ENCODE peak calls at places on chromosomes 11 and 22, in five cellular contexts. One of them, this sample, is unnamed.

GRCh38 chr11:31784645-31785044 is 26.5 kb downstream of the PAX6 start:
- DNase-seq in breast epithelium: no peak
- DNase-seq in CD4-positive, alpha-beta T cell: no peak
- DNase-seq in colonic mucosa: no peak
- DNase-seq in neuronal stem cell: no peak
- DNase-seq in this sample: no peak

GRCh38 chr11:8671242-8671641 is 11.2 kb downstream of the TRIM66 start:
- DNase-seq in breast epithelium: no peak
- DNase-seq in CD4-positive, alpha-beta T cell: no peak
- DNase-seq in colonic mucosa: peak
- DNase-seq in neuronal stem cell: peak
- DNase-seq in this sample: peak

GRCh38 chr22:31282748-31283468 is 9.4 kb downstream of the PIK3IP1 start:
- DNase-seq in breast epithelium: no peak
- DNase-seq in CD4-positive, alpha-beta T cell: no peak
- DNase-seq in colonic mucosa: no peak
- DNase-seq in neuronal stem cell: no peak
- DNase-seq in this sample: no peak

GRCh38 chr11:79482800-79483199 is 42.0 kb upstream of the TENM4 start:
- DNase-seq in breast epithelium: no peak
- DNase-seq in CD4-positive, alpha-beta T cell: no peak
- DNase-seq in colonic mucosa: no peak
- DNase-seq in neuronal stem cell: no peak
- DNase-seq in this sample: no peak

GRCh38 chr11:126588630-126589491 is 233.4 kb downstream of the ST3GAL4 start:
- DNase-seq in breast epithelium: no peak
- DNase-seq in CD4-positive, alpha-beta T cell: no peak
- DNase-seq in colonic mucosa: no peak
- DNase-seq in neuronal stem cell: no peak
- DNase-seq in this sample: no peak

GRCh38 chr22:29308791-29309262 is 2.4 kb downstream of the GAS2L1 start:
- DNase-seq in breast epithelium: no peak
- DNase-seq in CD4-positive, alpha-beta T cell: no peak
- DNase-seq in colonic mucosa: no peak
- DNase-seq in neuronal stem cell: no peak
- DNase-seq in this sample: no peak

GRCh38 chr11:118792642-118793124 is 1.7 kb upstream of the DDX6 start:
- DNase-seq in breast epithelium: no peak
- DNase-seq in CD4-positive, alpha-beta T cell: peak
- DNase-seq in colonic mucosa: peak
- DNase-seq in neuronal stem cell: peak
- DNase-seq in this sample: peak

GRCh38 chr11:59801981-59802638 is 8.5 kb downstream of the MRPL16 start:
- DNase-seq in breast epithelium: no peak
- DNase-seq in CD4-positive, alpha-beta T cell: no peak
- DNase-seq in colonic mucosa: no peak
- DNase-seq in neuronal stem cell: peak
- DNase-seq in this sample: no peak

GRCh38 chr22:42974223-42974622 is 40.7 kb downstream of the PACSIN2 start:
- DNase-seq in breast epithelium: no peak
- DNase-seq in CD4-positive, alpha-beta T cell: no peak
- DNase-seq in colonic mucosa: peak
- DNase-seq in neuronal stem cell: no peak
- DNase-seq in this sample: no peak

GRCh38 chr11:117180661-117181585 is 2.4 kb downstream of the SIDT2 start:
- DNase-seq in breast epithelium: peak
- DNase-seq in CD4-positive, alpha-beta T cell: peak
- DNase-seq in colonic mucosa: peak
- DNase-seq in neuronal stem cell: peak
- DNase-seq in this sample: no peak

GRCh38 chr11:103898577-103899336 is 137.7 kb upstream of the DDI1 start:
- DNase-seq in breast epithelium: no peak
- DNase-seq in CD4-positive, alpha-beta T cell: no peak
- DNase-seq in colonic mucosa: no peak
- DNase-seq in neuronal stem cell: no peak
- DNase-seq in this sample: no peak

GRCh38 chr22:29623059-29623458 is 19.6 kb downstream of the NF2 start:
- DNase-seq in breast epithelium: no peak
- DNase-seq in CD4-positive, alpha-beta T cell: no peak
- DNase-seq in colonic mucosa: no peak
- DNase-seq in neuronal stem cell: no peak
- DNase-seq in this sample: no peak

GRCh38 chr11:1297011-1297575 is 12.3 kb downstream of the TOLLIP start:
- DNase-seq in breast epithelium: peak
- DNase-seq in CD4-positive, alpha-beta T cell: no peak
- DNase-seq in colonic mucosa: no peak
- DNase-seq in neuronal stem cell: no peak
- DNase-seq in this sample: no peak

GRCh38 chr11:109859325-109859724 is 233.9 kb upstream of the ZC3H12C start:
- DNase-seq in breast epithelium: no peak
- DNase-seq in CD4-positive, alpha-beta T cell: no peak
- DNase-seq in colonic mucosa: no peak
- DNase-seq in neuronal stem cell: no peak
- DNase-seq in this sample: no peak

GRCh38 chr11:134410766-134411165 is 1.3 kb downstream of the B3GAT1 start:
- DNase-seq in breast epithelium: no peak
- DNase-seq in CD4-positive, alpha-beta T cell: no peak
- DNase-seq in colonic mucosa: no peak
- DNase-seq in neuronal stem cell: no peak
- DNase-seq in this sample: no peak

GRCh38 chr11:78588517-78588916 is 13.9 kb upstream of the NARS2 start:
- DNase-seq in breast epithelium: no peak
- DNase-seq in CD4-positive, alpha-beta T cell: no peak
- DNase-seq in colonic mucosa: no peak
- DNase-seq in neuronal stem cell: no peak
- DNase-seq in this sample: no peak

GRCh38 chr11:124745835-124746620 is 6.0 kb downstream of the VSIG2 start:
- DNase-seq in breast epithelium: no peak
- DNase-seq in CD4-positive, alpha-beta T cell: peak
- DNase-seq in colonic mucosa: peak
- DNase-seq in neuronal stem cell: no peak
- DNase-seq in this sample: no peak

GRCh38 chr11:18522388-18522787 is 4.4 kb downstream of the TSG101 start:
- DNase-seq in breast epithelium: no peak
- DNase-seq in CD4-positive, alpha-beta T cell: no peak
- DNase-seq in colonic mucosa: no peak
- DNase-seq in neuronal stem cell: no peak
- DNase-seq in this sample: no peak

GRCh38 chr22:25933158-25933788 is 191.3 kb downstream of the MYO18B start:
- DNase-seq in breast epithelium: no peak
- DNase-seq in CD4-positive, alpha-beta T cell: no peak
- DNase-seq in colonic mucosa: no peak
- DNase-seq in neuronal stem cell: no peak
- DNase-seq in this sample: no peak

GRCh38 chr11:14539867-14540475 is 19.8 kb upstream of the PSMA1 start:
- DNase-seq in breast epithelium: no peak
- DNase-seq in CD4-positive, alpha-beta T cell: no peak
- DNase-seq in colonic mucosa: no peak
- DNase-seq in neuronal stem cell: no peak
- DNase-seq in this sample: no peak

GRCh38 chr11:115759622-115760527 is 255.7 kb upstream of the CADM1 start:
- DNase-seq in breast epithelium: no peak
- DNase-seq in CD4-positive, alpha-beta T cell: no peak
- DNase-seq in colonic mucosa: no peak
- DNase-seq in neuronal stem cell: peak
- DNase-seq in this sample: no peak

GRCh38 chr11:79055866-79056632 is 384.8 kb downstream of the TENM4 start:
- DNase-seq in breast epithelium: no peak
- DNase-seq in CD4-positive, alpha-beta T cell: no peak
- DNase-seq in colonic mucosa: no peak
- DNase-seq in neuronal stem cell: no peak
- DNase-seq in this sample: no peak

GRCh38 chr11:97364047-97364446 is 974.2 kb downstream of the JRKL start:
- DNase-seq in breast epithelium: no peak
- DNase-seq in CD4-positive, alpha-beta T cell: no peak
- DNase-seq in colonic mucosa: no peak
- DNase-seq in neuronal stem cell: no peak
- DNase-seq in this sample: no peak

GRCh38 chr11:94880216-94880615 is 93.1 kb downstream of the CWC15 start:
- DNase-seq in breast epithelium: no peak
- DNase-seq in CD4-positive, alpha-beta T cell: no peak
- DNase-seq in colonic mucosa: no peak
- DNase-seq in neuronal stem cell: no peak
- DNase-seq in this sample: peak

GRCh38 chr22:44448271-44448780 is 49.7 kb downstream of the RTL6 start:
- DNase-seq in breast epithelium: no peak
- DNase-seq in CD4-positive, alpha-beta T cell: no peak
- DNase-seq in colonic mucosa: no peak
- DNase-seq in neuronal stem cell: no peak
- DNase-seq in this sample: peak

GRCh38 chr11:859394-860131 is 16.9 kb downstream of the TSPAN4 start:
- DNase-seq in breast epithelium: peak
- DNase-seq in CD4-positive, alpha-beta T cell: no peak
- DNase-seq in colonic mucosa: peak
- DNase-seq in neuronal stem cell: no peak
- DNase-seq in this sample: peak

GRCh38 chr11:88337342-88338222 is at the start of gene CTSC:
- DNase-seq in breast epithelium: peak
- DNase-seq in CD4-positive, alpha-beta T cell: peak
- DNase-seq in colonic mucosa: peak
- DNase-seq in neuronal stem cell: peak
- DNase-seq in this sample: peak

GRCh38 chr11:77455740-77456139 is 18.2 kb downstream of the PAK1 start:
- DNase-seq in breast epithelium: no peak
- DNase-seq in CD4-positive, alpha-beta T cell: no peak
- DNase-seq in colonic mucosa: no peak
- DNase-seq in neuronal stem cell: no peak
- DNase-seq in this sample: no peak

GRCh38 chr11:128714881-128715280 is 21.0 kb downstream of the FLI1 start:
- DNase-seq in breast epithelium: no peak
- DNase-seq in CD4-positive, alpha-beta T cell: no peak
- DNase-seq in colonic mucosa: no peak
- DNase-seq in neuronal stem cell: no peak
- DNase-seq in this sample: peak
- H3K27ac ChIP-seq in breast epithelium: no peak
- H3K27ac ChIP-seq in CD4-positive, alpha-beta T cell: peak
- H3K27ac ChIP-seq in colonic mucosa: no peak
- H3K27ac ChIP-seq in neuronal stem cell: no peak
- H3K27ac ChIP-seq in this sample: no peak

GRCh38 chr11:120116966-120117365 is 20.9 kb downstream of the TRIM29 start:
- DNase-seq in breast epithelium: no peak
- DNase-seq in CD4-positive, alpha-beta T cell: no peak
- DNase-seq in colonic mucosa: no peak
- DNase-seq in neuronal stem cell: no peak
- DNase-seq in this sample: no peak
- H3K27ac ChIP-seq in breast epithelium: no peak
- H3K27ac ChIP-seq in CD4-positive, alpha-beta T cell: no peak
- H3K27ac ChIP-seq in colonic mucosa: no peak
- H3K27ac ChIP-seq in neuronal stem cell: no peak
- H3K27ac ChIP-seq in this sample: no peak

GRCh38 chr11:70480711-70481110 is 82.4 kb downstream of the CTTN start:
- DNase-seq in breast epithelium: no peak
- DNase-seq in CD4-positive, alpha-beta T cell: no peak
- DNase-seq in colonic mucosa: no peak
- DNase-seq in neuronal stem cell: no peak
- DNase-seq in this sample: no peak

GRCh38 chr11:70483940-70484339 is 85.6 kb downstream of the CTTN start:
- DNase-seq in breast epithelium: no peak
- DNase-seq in CD4-positive, alpha-beta T cell: no peak
- DNase-seq in colonic mucosa: no peak
- DNase-seq in neuronal stem cell: no peak
- DNase-seq in this sample: no peak

GRCh38 chr11:70482529-70482917 is 84.2 kb downstream of the CTTN start:
- DNase-seq in breast epithelium: no peak
- DNase-seq in CD4-positive, alpha-beta T cell: no peak
- DNase-seq in colonic mucosa: no peak
- DNase-seq in neuronal stem cell: no peak
- DNase-seq in this sample: no peak

GRCh38 chr11:70483077-70483861 is 84.9 kb downstream of the CTTN start:
- DNase-seq in breast epithelium: no peak
- DNase-seq in CD4-positive, alpha-beta T cell: no peak
- DNase-seq in colonic mucosa: no peak
- DNase-seq in neuronal stem cell: no peak
- DNase-seq in this sample: peak

GRCh38 chr11:70481625-70482528 is 83.5 kb downstream of the CTTN start:
- DNase-seq in breast epithelium: no peak
- DNase-seq in CD4-positive, alpha-beta T cell: no peak
- DNase-seq in colonic mucosa: no peak
- DNase-seq in neuronal stem cell: no peak
- DNase-seq in this sample: no peak
- H3K27ac ChIP-seq in breast epithelium: no peak
- H3K27ac ChIP-seq in CD4-positive, alpha-beta T cell: no peak
- H3K27ac ChIP-seq in colonic mucosa: no peak
- H3K27ac ChIP-seq in neuronal stem cell: no peak
- H3K27ac ChIP-seq in this sample: no peak

DNA sequence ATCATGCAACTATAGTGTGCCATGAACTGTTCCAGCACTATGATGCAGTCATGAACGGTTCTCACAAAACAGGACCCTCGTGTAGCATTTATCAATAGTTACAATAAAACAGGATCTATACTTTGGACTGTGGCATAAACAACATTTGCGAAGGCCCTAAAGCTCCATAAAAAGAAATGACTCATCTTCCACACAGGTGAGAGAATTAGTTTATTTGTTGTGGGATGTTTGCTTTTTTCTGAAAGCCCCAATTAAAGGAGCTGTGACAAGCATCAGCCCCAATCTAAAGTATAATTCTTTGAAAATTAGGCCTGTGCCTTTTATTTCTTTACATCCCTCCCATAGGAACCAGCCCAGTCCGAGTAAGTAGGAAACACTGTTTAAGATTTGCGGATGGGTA is 51.4 kb downstream of the PAMR1 start:
- DNase-seq in breast epithelium: no peak
- DNase-seq in CD4-positive, alpha-beta T cell: no peak
- DNase-seq in colonic mucosa: no peak
- DNase-seq in neuronal stem cell: no peak
- DNase-seq in this sample: no peak
- H3K27ac ChIP-seq in breast epithelium: no peak
- H3K27ac ChIP-seq in CD4-positive, alpha-beta T cell: no peak
- H3K27ac ChIP-seq in colonic mucosa: no peak
- H3K27ac ChIP-seq in neuronal stem cell: no peak
- H3K27ac ChIP-seq in this sample: no peak

DNA sequence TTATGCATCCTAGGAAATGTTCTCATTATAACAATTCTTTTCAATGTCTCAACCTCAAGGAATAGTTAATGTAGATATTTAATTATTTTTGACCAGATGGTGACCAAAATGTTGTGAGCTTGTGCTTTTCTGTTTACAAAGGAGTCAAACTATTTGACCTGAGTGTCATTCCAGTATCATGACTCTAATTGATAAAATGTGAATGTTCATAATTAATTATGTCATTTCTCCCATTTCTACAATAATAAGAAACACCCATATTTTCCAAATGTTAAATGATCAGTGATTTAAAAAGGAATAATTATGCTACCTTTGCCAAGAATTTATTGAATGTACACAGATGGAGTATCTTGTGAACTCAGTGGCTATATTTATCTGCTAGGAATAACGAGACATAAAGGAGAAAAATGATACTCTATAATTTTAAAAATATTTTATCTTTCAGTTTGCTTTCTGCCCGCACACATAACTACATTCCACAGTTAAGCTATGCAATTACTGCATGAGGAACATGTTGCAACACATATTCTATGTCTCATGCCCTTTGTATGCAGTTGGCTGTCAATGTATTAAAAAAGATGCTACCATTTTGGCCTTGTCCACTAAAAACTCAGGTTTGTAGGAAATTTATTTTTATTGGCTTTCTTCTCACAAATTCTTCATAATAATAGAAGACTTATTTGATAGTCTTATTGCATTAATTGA is 376.7 kb upstream of the CCDC179 start:
- DNase-seq in breast epithelium: no peak
- DNase-seq in CD4-positive, alpha-beta T cell: no peak
- DNase-seq in colonic mucosa: no peak
- DNase-seq in neuronal stem cell: no peak
- DNase-seq in this sample: peak
- H3K27ac ChIP-seq in breast epithelium: no peak
- H3K27ac ChIP-seq in CD4-positive, alpha-beta T cell: no peak
- H3K27ac ChIP-seq in colonic mucosa: no peak
- H3K27ac ChIP-seq in neuronal stem cell: no peak
- H3K27ac ChIP-seq in this sample: peak

This sample was measured in epithelial cell of prostate.